ENCODE peak calls at places on chromosome 22, in seven cellular contexts. F is tibial artery; K is right lobe of liver; R is IMR-90; G is upper lobe of right lung; O is effector memory CD4-positive, alpha-beta T cell; E is esophagus squamous epithelium. P is an unnamed sample.
A peak's percentile ranks its signal among the peaks of the same experiment; 100 is the strongest.

GRCh38 chr22:17576475-17576874 is 13.2 kb downstream of the SLC25A18 start:
- DNase-seq in F (no peak), K (no peak), R (peak; percentile 65), G (no peak), O (no peak), E (no peak), P (no peak)

GRCh38 chr22:46593996-46594946 is 25.9 kb upstream of the GRAMD4 start:
- DNase-seq in F (no peak), K (no peak), R (no peak), G (no peak), O (no peak), E (no peak), P (no peak)

GRCh38 chr22:18022851-18023250 is 1.5 kb downstream of the MICAL3 start:
- DNase-seq in F (peak; percentile 34), K (no peak), R (no peak), G (no peak), O (no peak), E (no peak), P (no peak)

GRCh38 chr22:17267661-17268330 is 48.6 kb upstream of the ADA2 start:
- DNase-seq in F (no peak), K (no peak), R (no peak), G (no peak), O (no peak), E (no peak), P (no peak)

GRCh38 chr22:49998718-49999062 is 13.9 kb downstream of the IL17REL start:
- DNase-seq in F (peak; percentile 44), K (no peak), R (no peak), G (peak; percentile 54), O (no peak), E (no peak), P (no peak)

GRCh38 chr22:30208631-30209603 is 37.6 kb downstream of the LIF start:
- DNase-seq in F (peak; percentile 88), K (no peak), R (peak; percentile 97), G (no peak), O (no peak), E (no peak), P (peak; percentile 88)

GRCh38 chr22:46070722-46071450 is 79.4 kb upstream of the PPARA start:
- DNase-seq in F (peak; percentile 86), K (peak; percentile 81), R (peak; percentile 54), G (peak; percentile 89), O (no peak), E (no peak), P (peak; percentile 92)

GRCh38 chr22:46703996-46704370 is 34.1 kb downstream of the CERK start:
- DNase-seq in F (no peak), K (no peak), R (no peak), G (no peak), O (no peak), E (no peak), P (no peak)

GRCh38 chr22:44003776-44004460 is 20.2 kb upstream of the PARVB start:
- DNase-seq in F (no peak), K (no peak), R (no peak), G (peak; percentile 59), O (no peak), E (no peak), P (peak; percentile 41)

GRCh38 chr22:36453855-36454378 is 27.5 kb downstream of the TXN2 start:
- DNase-seq in F (no peak), K (no peak), R (no peak), G (no peak), O (no peak), E (no peak), P (no peak)
- H3K27ac ChIP-seq in F (peak overlapping the region; percentile 95), K (no peak overlapping the region), R (no peak overlapping the region), G (peak overlapping the region; percentile 90), O (peak overlapping the region; percentile 90), E (peak overlapping the region; percentile 19), P (no peak overlapping the region)

GRCh38 chr22:39773503-39773902 is 120.1 kb downstream of the ENTHD1 start:
- DNase-seq in F (no peak), K (no peak), R (no peak), G (no peak), O (no peak), E (no peak), P (no peak)

GRCh38 chr22:39778055-39778454 is 115.5 kb downstream of the ENTHD1 start:
- DNase-seq in F (no peak), K (no peak), R (no peak), G (no peak), O (no peak), E (no peak), P (no peak)

GRCh38 chr22:39776295-39776694 is 117.3 kb downstream of the ENTHD1 start:
- DNase-seq in F (no peak), K (no peak), R (no peak), G (no peak), O (no peak), E (no peak), P (no peak)

GRCh38 chr22:39771486-39771885 is 122.1 kb downstream of the ENTHD1 start:
- DNase-seq in F (no peak), K (no peak), R (no peak), G (no peak), O (no peak), E (no peak), P (no peak)

DNA sequence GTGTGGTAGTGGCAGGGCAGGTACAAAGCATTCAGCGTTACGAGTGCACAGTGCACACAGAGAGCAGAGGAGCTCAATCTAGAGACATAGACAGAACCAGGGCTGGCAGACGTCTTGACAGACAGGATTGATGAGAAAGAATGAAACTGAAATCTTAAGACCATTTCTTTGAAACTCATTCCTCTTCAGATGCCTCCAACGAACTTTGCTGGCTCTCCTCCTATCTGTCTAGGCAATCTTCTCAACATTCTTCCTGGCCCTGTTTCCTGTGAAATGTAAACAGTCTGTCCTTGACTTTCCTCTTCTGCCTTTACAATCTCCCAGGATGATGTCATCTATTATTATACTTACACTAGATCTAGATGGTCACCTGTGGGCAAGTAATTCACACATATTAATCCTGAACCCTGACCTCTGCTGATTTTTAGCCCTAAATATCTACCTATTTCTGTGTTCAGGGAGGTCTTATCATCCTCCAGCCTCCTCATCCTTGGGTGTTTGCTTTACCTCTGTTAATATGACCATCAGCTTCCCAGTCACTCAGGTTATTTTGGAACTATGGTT is 119.5 kb downstream of the ENTHD1 start:
- DNase-seq in F (no peak), K (no peak), R (peak; percentile 0), G (no peak), O (no peak), E (no peak), P (no peak)
- H3K4me1 ChIP-seq in F (no peaks in the 10 kb centered on the region), K (no peaks in the 10 kb centered on the region), R (no peaks in the 10 kb centered on the region), G (no peaks in the 10 kb centered on the region), O (peaks cover 7% of the 10 kb centered on the region), E (no peaks in the 10 kb centered on the region), P (no peaks in the 10 kb centered on the region)

GRCh38 chr22:31247726-31248125 is 35.6 kb downstream of the LIMK2 start:
- DNase-seq in F (no peak), K (no peak), R (no peak), G (no peak), O (no peak), E (no peak), P (no peak)

GRCh38 chr22:31250740-31251330 is 38.7 kb downstream of the LIMK2 start:
- DNase-seq in F (no peak), K (no peak), R (no peak), G (no peak), O (no peak), E (no peak), P (no peak)

GRCh38 chr22:31248965-31249940 is 37.2 kb downstream of the LIMK2 start:
- DNase-seq in F (no peak), K (no peak), R (no peak), G (no peak), O (no peak), E (no peak), P (no peak)

GRCh38 chr22:31246687-31247086 is 34.6 kb downstream of the LIMK2 start:
- DNase-seq in F (no peak), K (no peak), R (no peak), G (no peak), O (no peak), E (no peak), P (no peak)

DNA sequence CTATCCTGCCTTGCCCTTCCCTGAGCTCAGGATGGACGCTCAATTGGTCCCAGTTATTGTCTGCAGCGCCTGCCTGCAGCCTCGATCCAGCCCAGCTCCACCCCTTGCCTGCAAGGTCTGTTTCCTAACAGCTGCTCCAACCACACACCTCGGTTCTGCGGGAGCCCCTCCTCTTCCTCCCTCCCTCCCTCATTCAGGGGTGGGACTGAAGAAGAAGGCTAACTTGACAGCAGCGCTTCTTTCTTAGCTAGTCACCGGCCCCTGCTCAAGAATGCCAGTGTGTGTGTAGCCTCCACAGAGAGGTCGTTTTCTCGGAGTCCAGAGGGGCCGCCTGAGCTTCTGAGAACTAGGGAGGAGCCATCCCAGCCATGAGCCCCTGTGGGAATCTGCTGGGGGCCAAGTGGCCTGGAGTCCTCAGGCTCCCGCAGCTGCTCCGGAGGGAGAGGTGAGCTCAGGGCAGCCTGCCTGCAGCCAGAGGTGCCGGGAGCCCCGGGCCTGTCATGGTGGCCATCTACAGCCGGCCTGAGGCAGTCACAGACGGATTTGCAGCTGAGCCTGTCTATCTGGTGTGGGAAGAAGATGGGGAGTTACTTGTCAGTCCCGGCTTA is 36.1 kb downstream of the LIMK2 start:
- DNase-seq in F (peak; percentile 86), K (no peak), R (peak; percentile 94), G (peak; percentile 85), O (peak; percentile 24), E (no peak), P (peak; percentile 84)
- H3K4me3 ChIP-seq in F (peak overlapping the region; percentile 69), K (no peak overlapping the region), R (peak overlapping the region; percentile 50), G (peak overlapping the region; percentile 62), O (peak overlapping the region; percentile 4), E (peak overlapping the region; percentile 68), P (peak overlapping the region; percentile 49)

GRCh38 chr22:26479043-26479791 is 4.4 kb downstream of the HPS4 start:
- DNase-seq in F (no peak), K (no peak), R (no peak), G (no peak), O (no peak), E (no peak), P (no peak)

GRCh38 chr22:26481112-26481693 is 2.4 kb downstream of the HPS4 start:
- DNase-seq in F (peak; percentile 16), K (no peak), R (no peak), G (no peak), O (no peak), E (no peak), P (no peak)

GRCh38 chr22:26480611-26480932 is 3.0 kb downstream of the HPS4 start:
- DNase-seq in F (peak; percentile 25), K (no peak), R (no peak), G (no peak), O (no peak), E (no peak), P (no peak)

GRCh38 chr22:26481694-26482093 is 1.9 kb downstream of the HPS4 start:
- DNase-seq in F (no peak), K (no peak), R (no peak), G (no peak), O (no peak), E (no peak), P (no peak)

DNA sequence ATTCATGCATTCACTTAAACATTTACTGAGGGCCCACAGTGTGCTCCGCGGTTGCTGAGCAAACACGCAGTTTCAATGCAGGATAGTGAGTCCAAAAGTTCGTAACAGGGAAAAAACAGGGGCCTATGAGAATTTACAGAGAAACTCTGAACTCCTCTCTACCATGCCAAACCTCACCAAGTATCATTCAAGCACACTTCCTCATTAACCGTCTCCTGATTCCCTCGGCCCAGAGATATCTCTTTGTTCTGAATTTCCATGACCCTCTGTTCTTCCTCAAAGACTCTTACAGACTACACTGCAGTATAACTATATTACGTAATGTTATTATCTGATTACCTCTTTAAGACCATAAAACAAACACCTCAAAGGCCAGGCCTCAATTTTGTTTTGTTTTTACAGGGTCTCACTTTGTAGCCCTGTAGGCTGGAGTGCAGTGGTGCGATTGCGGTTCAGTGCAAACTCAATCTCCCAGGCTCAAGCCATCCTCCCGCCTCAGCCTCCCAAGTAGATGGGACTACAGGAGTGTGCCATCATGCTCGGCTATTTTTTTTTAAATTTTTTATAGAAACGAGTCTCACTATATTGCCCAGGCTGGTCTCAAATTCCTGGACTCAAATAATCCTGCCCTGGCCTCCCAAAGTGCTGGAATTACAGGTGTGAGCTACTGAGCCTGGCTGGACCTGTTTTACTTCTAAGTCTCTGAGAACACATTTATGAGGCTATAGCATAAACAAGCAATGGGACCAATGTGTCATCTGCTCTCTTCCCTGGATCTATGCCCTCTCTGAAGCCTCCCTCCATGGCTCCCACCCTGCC is 3.6 kb downstream of the HPS4 start:
- DNase-seq in F (peak; percentile 11), K (no peak), R (no peak), G (no peak), O (no peak), E (no peak), P (no peak)
- H3K27ac ChIP-seq in F (no peak overlapping the region), K (peak overlapping the region; percentile 49), R (no peak overlapping the region), G (peak overlapping the region; percentile 47), O (no peak overlapping the region), E (peak overlapping the region; percentile 19), P (no peak overlapping the region)

P was measured in right cardiac atrium.